ENCODE peak calls at places on chromosomes 3 and 15, in four cellular contexts. One of them, this sample, is unnamed.
A peak's percentile ranks its signal among the peaks of the same experiment; 100 is the strongest.

GRCh38 chr3:128426128-128426921 is 40.4 kb downstream of the DNAJB8 start:
- DNase-seq in body of pancreas: peak; percentile 53
- DNase-seq in endothelial cell: peak; percentile 84
- DNase-seq in WERI-Rb-1: peak; percentile 59
- DNase-seq in this sample: peak; percentile 60

GRCh38 chr3:195238626-195239118 is 32.3 kb downstream of the XXYLT1 start:
- DNase-seq in body of pancreas: peak; percentile 39
- DNase-seq in endothelial cell: no peak
- DNase-seq in WERI-Rb-1: no peak
- DNase-seq in this sample: no peak

GRCh38 chr3:122964844-122965243 is 62.7 kb downstream of the SEMA5B start:
- DNase-seq in body of pancreas: no peak
- DNase-seq in endothelial cell: no peak
- DNase-seq in WERI-Rb-1: peak; percentile 67
- DNase-seq in this sample: no peak

GRCh38 chr3:44584646-44585501 is at the start of gene ZNF660:
- DNase-seq in body of pancreas: peak; percentile 57
- DNase-seq in endothelial cell: peak; percentile 81
- DNase-seq in WERI-Rb-1: peak; percentile 89
- DNase-seq in this sample: peak; percentile 26

GRCh38 chr15:75089781-75090734 is 66.7 kb downstream of the PPCDC start:
- DNase-seq in body of pancreas: peak; percentile 49
- DNase-seq in endothelial cell: no peak
- DNase-seq in WERI-Rb-1: no peak
- DNase-seq in this sample: no peak

GRCh38 chr3:127008236-127008635 is 25.3 kb downstream of the PLXNA1 start:
- DNase-seq in body of pancreas: no peak
- DNase-seq in endothelial cell: no peak
- DNase-seq in WERI-Rb-1: no peak
- DNase-seq in this sample: no peak

GRCh38 chr3:27357665-27358258 is 11.4 kb downstream of the NEK10 start:
- DNase-seq in body of pancreas: peak; percentile 61
- DNase-seq in endothelial cell: peak; percentile 72
- DNase-seq in WERI-Rb-1: peak; percentile 67
- DNase-seq in this sample: no peak

GRCh38 chr3:189394599-189395121 is 222.9 kb downstream of the TPRG1 start:
- DNase-seq in body of pancreas: no peak
- DNase-seq in endothelial cell: no peak
- DNase-seq in WERI-Rb-1: no peak
- DNase-seq in this sample: no peak

GRCh38 chr3:20575153-20575552 is 389.1 kb upstream of the SGO1 start:
- DNase-seq in body of pancreas: no peak
- DNase-seq in endothelial cell: no peak
- DNase-seq in WERI-Rb-1: no peak
- DNase-seq in this sample: no peak

GRCh38 chr3:80014576-80014975 is 246.8 kb upstream of the ROBO1 start:
- DNase-seq in body of pancreas: no peak
- DNase-seq in endothelial cell: no peak
- DNase-seq in WERI-Rb-1: no peak
- DNase-seq in this sample: no peak

GRCh38 chr3:138148503-138148902 is 16.3 kb upstream of the A4GNT start:
- DNase-seq in body of pancreas: no peak
- DNase-seq in endothelial cell: no peak
- DNase-seq in WERI-Rb-1: peak; percentile 16
- DNase-seq in this sample: no peak
- TF ChIP-seq CTCF in body of pancreas: no peak
- TF ChIP-seq CTCF in endothelial cell: no peak
- TF ChIP-seq CTCF in WERI-Rb-1: peak; percentile 3
- TF ChIP-seq CTCF in this sample: no peak

GRCh38 chr3:18847583-18848197 is 300.6 kb upstream of the KCNH8 start:
- DNase-seq in body of pancreas: no peak
- DNase-seq in endothelial cell: no peak
- DNase-seq in WERI-Rb-1: no peak
- DNase-seq in this sample: no peak
- TF ChIP-seq CTCF in body of pancreas: peak; percentile 20
- TF ChIP-seq CTCF in endothelial cell: peak; percentile 76
- TF ChIP-seq CTCF in WERI-Rb-1: no peak
- TF ChIP-seq CTCF in this sample: peak; percentile 44

GRCh38 chr3:129936757-129937156 is 37.8 kb upstream of the TRH start:
- DNase-seq in body of pancreas: peak; percentile 66
- DNase-seq in endothelial cell: no peak
- DNase-seq in WERI-Rb-1: no peak
- DNase-seq in this sample: no peak

GRCh38 chr3:129934234-129935123 is 40.0 kb upstream of the TRH start:
- DNase-seq in body of pancreas: peak; percentile 28
- DNase-seq in endothelial cell: peak; percentile 38
- DNase-seq in WERI-Rb-1: no peak
- DNase-seq in this sample: peak; percentile 27

GRCh38 chr3:129938140-129938930 is 36.2 kb upstream of the TRH start:
- DNase-seq in body of pancreas: no peak
- DNase-seq in endothelial cell: no peak
- DNase-seq in WERI-Rb-1: peak; percentile 47
- DNase-seq in this sample: no peak

GRCh38 chr3:129940086-129940485 is 34.4 kb upstream of the TRH start:
- DNase-seq in body of pancreas: no peak
- DNase-seq in endothelial cell: no peak
- DNase-seq in WERI-Rb-1: no peak
- DNase-seq in this sample: no peak

GRCh38 chr3:129937717-129938116 is 36.8 kb upstream of the TRH start:
- DNase-seq in body of pancreas: no peak
- DNase-seq in endothelial cell: peak; percentile 17
- DNase-seq in WERI-Rb-1: no peak
- DNase-seq in this sample: no peak
- TF ChIP-seq CTCF in body of pancreas: no peak
- TF ChIP-seq CTCF in endothelial cell: no peak
- TF ChIP-seq CTCF in WERI-Rb-1: peak; percentile 19
- TF ChIP-seq CTCF in this sample: no peak

GRCh38 chr15:45276851-45277250 is 24.8 kb downstream of the SLC28A2 start:
- DNase-seq in body of pancreas: no peak
- DNase-seq in endothelial cell: no peak
- DNase-seq in WERI-Rb-1: no peak
- DNase-seq in this sample: no peak
- TF ChIP-seq CTCF in body of pancreas: peak; percentile 31
- TF ChIP-seq CTCF in endothelial cell: no peak
- TF ChIP-seq CTCF in WERI-Rb-1: peak; percentile 51
- TF ChIP-seq CTCF in this sample: no peak

GRCh38 chr15:77798847-77799246 is 166.1 kb upstream of the LINGO1 start:
- DNase-seq in body of pancreas: no peak
- DNase-seq in endothelial cell: no peak
- DNase-seq in WERI-Rb-1: no peak
- DNase-seq in this sample: no peak
- TF ChIP-seq CTCF in body of pancreas: no peak
- TF ChIP-seq CTCF in endothelial cell: no peak
- TF ChIP-seq CTCF in WERI-Rb-1: no peak
- TF ChIP-seq CTCF in this sample: no peak

DNA sequence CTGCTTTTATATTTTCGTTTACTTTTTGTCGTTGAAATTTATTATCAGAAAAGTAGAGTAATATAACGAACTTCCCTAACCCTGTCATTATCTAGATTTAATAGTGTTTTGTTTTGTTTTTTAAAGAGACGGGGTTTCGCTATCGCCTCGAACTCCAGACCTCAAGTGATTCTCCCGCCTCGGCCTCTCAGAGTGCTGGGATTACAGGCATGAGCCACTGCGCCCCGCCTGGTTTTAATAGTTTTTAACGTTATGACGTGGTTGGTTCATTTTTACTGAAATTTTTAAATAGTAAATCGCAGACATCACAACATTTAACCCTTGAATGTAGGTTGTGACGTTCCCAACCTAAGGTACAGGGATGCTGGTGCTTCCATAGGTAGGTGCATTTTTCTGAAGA is 1.0 kb downstream of the NGRN start:
- DNase-seq in body of pancreas: no peak
- DNase-seq in endothelial cell: no peak
- DNase-seq in WERI-Rb-1: no peak
- DNase-seq in this sample: no peak
- TF ChIP-seq CTCF in body of pancreas: no peak
- TF ChIP-seq CTCF in endothelial cell: no peak
- TF ChIP-seq CTCF in WERI-Rb-1: no peak
- TF ChIP-seq CTCF in this sample: no peak

GRCh38 chr3:170869645-170870593 is at the start of gene RPL22L1:
- DNase-seq in body of pancreas: peak; percentile 97
- DNase-seq in endothelial cell: peak; percentile 88
- DNase-seq in WERI-Rb-1: peak; percentile 97
- DNase-seq in this sample: peak; percentile 89
- TF ChIP-seq CTCF in body of pancreas: no peak
- TF ChIP-seq CTCF in endothelial cell: no peak
- TF ChIP-seq CTCF in WERI-Rb-1: peak; percentile 6
- TF ChIP-seq CTCF in this sample: no peak

DNA sequence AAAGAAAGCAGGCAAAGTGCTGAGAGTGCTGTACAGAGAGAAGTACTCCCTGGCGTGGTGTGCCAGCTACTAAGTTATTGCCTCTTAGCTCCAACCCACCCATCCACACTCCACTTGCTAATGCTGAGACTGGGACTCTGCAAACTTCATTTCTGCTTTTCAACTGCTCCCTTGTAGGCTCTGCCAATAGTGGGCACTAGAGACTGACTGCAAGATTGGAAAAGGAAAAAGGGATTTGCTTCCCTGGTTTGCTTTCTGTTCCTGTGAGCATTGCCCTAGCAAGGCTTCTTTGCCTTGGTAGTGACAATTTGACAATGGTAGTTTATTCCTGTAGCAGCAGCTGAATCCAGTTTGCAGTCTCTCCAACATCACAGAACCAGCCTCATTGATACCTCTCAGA is 56.4 kb upstream of the TMEM108 start:
- DNase-seq in body of pancreas: no peak
- DNase-seq in endothelial cell: no peak
- DNase-seq in WERI-Rb-1: no peak
- DNase-seq in this sample: no peak
- TF ChIP-seq CTCF in body of pancreas: no peak
- TF ChIP-seq CTCF in endothelial cell: no peak
- TF ChIP-seq CTCF in WERI-Rb-1: peak; percentile 36
- TF ChIP-seq CTCF in this sample: no peak

GRCh38 chr3:153970735-153971347 is 150.3 kb upstream of the ARHGEF26 start:
- DNase-seq in body of pancreas: no peak
- DNase-seq in endothelial cell: no peak
- DNase-seq in WERI-Rb-1: no peak
- DNase-seq in this sample: no peak
- TF ChIP-seq CTCF in body of pancreas: peak; percentile 16
- TF ChIP-seq CTCF in endothelial cell: no peak
- TF ChIP-seq CTCF in WERI-Rb-1: peak; percentile 55
- TF ChIP-seq CTCF in this sample: no peak